ENCODE peak calls at places on chromosomes 12 and 14, in seven cellular contexts. H is NCI-H510A treated with DMSO at 0.1 percent for 48 hours, Y is cardiac fibroblast, D is activated B cell treated with CpG ODN at 0.5 μM for 24 hours, U is T-helper 2 cell, E is Kasumi-1, V is LoVo. S is an unnamed sample.

GRCh38 chr12:31682136-31682962 is 22.9 kb downstream of the ETFBKMT start:
- DNase-seq in V (peak), U (peak), E (peak), D (peak), H (peak), Y (peak), S (peak)

GRCh38 chr12:26728205-26729050 is 104.6 kb downstream of the ITPR2 start:
- DNase-seq in V (no peak), U (no peak), E (no peak), H (no peak), D (no peak), Y (no peak), S (no peak)

GRCh38 chr14:97149775-97150174 is 352.6 kb downstream of the VRK1 start:
- DNase-seq in D (no peak), H (no peak), Y (no peak), U (no peak), V (no peak), E (no peak), S (no peak)

GRCh38 chr12:100539209-100539608 is 34.3 kb upstream of the GAS2L3 start:
- DNase-seq in D (no peak), E (peak), Y (peak), H (no peak), V (peak), U (no peak), S (no peak)

GRCh38 chr12:42482820-42483533 is 106.6 kb downstream of the PRICKLE1 start:
- DNase-seq in H (no peak), U (no peak), E (peak), V (peak), Y (peak), D (peak), S (peak)

GRCh38 chr12:52139579-52140062 is 52.2 kb downstream of the KRT80 start:
- DNase-seq in Y (no peak), E (no peak), H (peak), D (no peak), U (no peak), V (peak), S (peak)

GRCh38 chr14:49962616-49963015 is 69.7 kb downstream of the ARF6 start:
- DNase-seq in Y (no peak), H (peak), V (peak), E (no peak), D (no peak), U (no peak), S (no peak)

GRCh38 chr12:24494401-24494800 is 454.5 kb downstream of the BCAT1 start:
- DNase-seq in E (no peak), V (no peak), U (no peak), H (no peak), Y (no peak), D (no peak), S (no peak)

GRCh38 chr12:58359084-58359483 is 417.7 kb downstream of the ATP23 start:
- DNase-seq in D (no peak), U (no peak), Y (peak), V (no peak), E (no peak), H (no peak), S (no peak)

GRCh38 chr12:57047981-57048380 is 1.9 kb downstream of the MYO1A start:
- DNase-seq in Y (no peak), U (no peak), V (no peak), H (no peak), E (no peak), D (no peak), S (no peak)

GRCh38 chr14:101453225-101453624 is 108.1 kb upstream of the DIO3 start:
- DNase-seq in E (no peak), D (no peak), H (peak), Y (no peak), V (no peak), U (no peak), S (no peak)

GRCh38 chr14:36233217-36233616 is 56.7 kb upstream of the PTCSC3 start:
- DNase-seq in V (no peak), E (no peak), U (no peak), Y (no peak), H (no peak), D (no peak), S (no peak)

GRCh38 chr14:76951149-76951548 is 77.4 kb downstream of the IRF2BPL start:
- DNase-seq in D (no peak), V (no peak), U (no peak), Y (peak), E (no peak), H (no peak), S (no peak)

GRCh38 chr12:16285586-16285985 is 8.1 kb upstream of the SLC15A5 start:
- DNase-seq in V (no peak), U (no peak), Y (peak), E (no peak), D (no peak), H (no peak), S (no peak)

GRCh38 chr12:9115731-9116689 is at the start of gene A2M:
- DNase-seq in Y (peak), H (no peak), U (no peak), V (no peak), E (peak), D (no peak), S (no peak)

GRCh38 chr12:132230381-132230780 is 86.1 kb downstream of the NOC4L start:
- DNase-seq in H (no peak), U (no peak), D (no peak), Y (no peak), E (no peak), V (no peak), S (no peak)

GRCh38 chr12:47744005-47744651 is 14.6 kb downstream of the RAPGEF3 start:
- DNase-seq in V (peak), H (peak), Y (no peak), U (peak), E (peak), D (no peak), S (peak)

GRCh38 chr12:122106891-122107660 is 28.5 kb downstream of the MLXIP start:
- DNase-seq in V (no peak), D (no peak), U (no peak), H (peak), Y (no peak), E (no peak), S (no peak)

GRCh38 chr12:28135801-28136439 is 54.3 kb upstream of the CCDC91 start:
- DNase-seq in V (no peak), Y (no peak), E (no peak), H (no peak), D (no peak), U (no peak), S (no peak)

GRCh38 chr14:64845878-64846277 is 33.8 kb downstream of the SPTB start:
- DNase-seq in D (no peak), Y (no peak), V (no peak), U (no peak), E (no peak), H (no peak), S (no peak)

GRCh38 chr14:64265222-64265621 is 28.9 kb downstream of the ESR2 start:
- DNase-seq in H (no peak), Y (no peak), E (peak), D (no peak), U (no peak), V (no peak), S (no peak)

GRCh38 chr12:112854344-112854743 is 52.4 kb upstream of the OAS1 start:
- DNase-seq in D (no peak), H (no peak), E (no peak), Y (no peak), U (no peak), V (no peak), S (no peak)

GRCh38 chr12:41439134-41439533 is 251.0 kb downstream of the PDZRN4 start:
- DNase-seq in H (no peak), D (no peak), E (no peak), Y (no peak), U (no peak), V (no peak), S (no peak)

GRCh38 chr12:65825573-65826512 is 1.6 kb downstream of the HMGA2 start:
- DNase-seq in Y (peak), U (no peak), V (peak), E (peak), D (peak), H (no peak), S (no peak)

GRCh38 chr12:116629451-116629850 is 70.3 kb downstream of the MAP1LC3B2 start:
- DNase-seq in H (no peak), D (no peak), Y (no peak), V (no peak), U (no peak), E (no peak), S (no peak)

GRCh38 chr12:106956048-106956935 is 585 bp downstream of the TMEM263 start:
- DNase-seq in E (peak), Y (peak), D (peak), V (peak), H (peak), U (peak), S (peak)

GRCh38 chr12:21945002-21945401 is 3.8 kb upstream of the ABCC9 start:
- DNase-seq in V (no peak), U (no peak), Y (no peak), D (no peak), E (no peak), H (no peak), S (no peak)

GRCh38 chr12:108377260-108377659 is 38.1 kb upstream of the CMKLR1 start:
- DNase-seq in U (no peak), H (no peak), D (no peak), V (no peak), E (no peak), Y (no peak), S (no peak)

GRCh38 chr12:6635375-6635855 is 344 bp downstream of the LPAR5 start:
- DNase-seq in E (no peak), D (peak), Y (no peak), V (no peak), H (no peak), U (no peak), S (no peak)

GRCh38 chr14:49036991-49037390 is 549.2 kb downstream of the RPS29 start:
- DNase-seq in E (no peak), Y (no peak), V (no peak), D (no peak), U (no peak), H (no peak), S (no peak)

GRCh38 chr12:5022465-5023061 is 21.1 kb upstream of the KCNA5 start:
- DNase-seq in H (peak), E (peak), V (peak), D (peak), U (no peak), Y (peak), S (peak)

GRCh38 chr14:61285364-61285763 is 4.2 kb upstream of the TMEM30B start:
- DNase-seq in E (no peak), V (no peak), Y (no peak), H (no peak), U (no peak), D (no peak), S (no peak)

GRCh38 chr14:24481622-24482324 is 26.3 kb downstream of the CMA1 start:
- DNase-seq in E (peak), D (peak), U (no peak), Y (peak), V (peak), H (peak), S (peak)

GRCh38 chr12:64010069-64010686 is 165.7 kb downstream of the SRGAP1 start:
- DNase-seq in Y (peak), E (no peak), D (no peak), H (no peak), U (no peak), V (no peak), S (no peak)

S was measured in cerebellar cortex.